ENCODE peak calls at places on chromosomes 2 and 18, in ten cellular contexts. Q is GM23338; A is NCI-H2081; M is small intestine; U is dorsolateral prefrontal cortex; D is cardiac fibroblast; R is SW 1271; X is astrocyte; E is activated naive CD8-positive, alpha-beta T cell treated with anti-CD3 and anti-CD28 coated beads for 36 hours; B is D341Med. S is an unnamed sample.

GRCh38 chr2:46329803-46330775 is 32.9 kb downstream of the EPAS1 start:
- DNase-seq in R (no peak), D (peak), B (no peak), M (no peak), Q (no peak), A (no peak), U (no peak), X (peak), E (no peak), S (no peak)

GRCh38 chr2:223998983-223999382 is 40.1 kb downstream of the SERPINE2 start:
- DNase-seq in E (no peak), Q (no peak), X (peak), B (no peak), M (no peak), R (no peak), A (no peak), U (no peak), D (no peak), S (no peak)

GRCh38 chr2:9228781-9229469 is 22.3 kb downstream of the ASAP2 start:
- DNase-seq in U (no peak), A (no peak), R (no peak), X (no peak), D (no peak), Q (no peak), M (no peak), E (no peak), B (no peak), S (no peak)

GRCh38 chr2:88452151-88452851 is at the start of gene FOXI3:
- DNase-seq in R (no peak), D (no peak), Q (peak), E (peak), X (no peak), A (no peak), U (no peak), M (no peak), B (peak), S (no peak)

GRCh38 chr18:35507192-35507591 is 9.4 kb upstream of the INO80C start:
- DNase-seq in E (no peak), U (no peak), A (no peak), R (no peak), B (no peak), D (no peak), X (no peak), M (no peak), Q (no peak), S (no peak)

GRCh38 chr2:33291278-33292013 is 185.0 kb upstream of the RASGRP3 start:
- DNase-seq in B (no peak), D (peak), E (no peak), U (no peak), Q (no peak), X (peak), A (no peak), M (peak), R (no peak), S (no peak)

GRCh38 chr2:6576312-6576711 is 289.4 kb downstream of the CMPK2 start:
- DNase-seq in D (no peak), X (peak), Q (no peak), A (no peak), M (no peak), B (no peak), R (no peak), E (no peak), U (no peak), S (no peak)

GRCh38 chr2:96952976-96953610 is 33.3 kb downstream of the FAM178B start:
- DNase-seq in A (no peak), R (no peak), E (no peak), Q (no peak), X (peak), D (peak), M (no peak), U (peak), B (no peak), S (no peak)

GRCh38 chr2:9108210-9108967 is 98.2 kb upstream of the ASAP2 start:
- DNase-seq in M (no peak), R (no peak), B (no peak), Q (no peak), A (peak), X (peak), E (no peak), U (no peak), D (no peak), S (peak)

S was measured in NCI-H524 treated with DMSO at 0.1 percent for 48 hours.